ENCODE peak calls at places on chromosomes 16 and 17, in five cellular contexts. U, F, W, P and Q are unnamed samples.

GRCh38 chr17:2947996-2948550 is 115.3 kb downstream of the OR1D5 start:
- DNase-seq in U (peak), F (no peak), W (no peak), P (no peak), Q (no peak)

GRCh38 chr17:50219345-50219744 is 17.9 kb upstream of the COL1A1 start:
- DNase-seq in U (no peak), F (peak), W (no peak), P (no peak), Q (peak)

GRCh38 chr17:15886804-15887203 is 58.1 kb upstream of the ADORA2B start:
- DNase-seq in U (no peak), F (no peak), W (no peak), P (no peak), Q (no peak)

GRCh38 chr17:17170346-17170976 is 35.7 kb downstream of the PLD6 start:
- DNase-seq in U (no peak), F (no peak), W (no peak), P (no peak), Q (no peak)

GRCh38 chr17:13728751-13729150 is 127.0 kb upstream of the HS3ST3A1 start:
- DNase-seq in U (no peak), F (no peak), W (no peak), P (no peak), Q (no peak)

GRCh38 chr16:10156111-10156510 is 26.1 kb downstream of the GRIN2A start:
- DNase-seq in U (no peak), F (no peak), W (no peak), P (no peak), Q (no peak)

GRCh38 chr16:66372078-66372897 is 5.8 kb downstream of the CDH5 start:
- DNase-seq in U (no peak), F (no peak), W (no peak), P (no peak), Q (no peak)

GRCh38 chr16:49491736-49492089 is 118.1 kb downstream of the C16orf78 start:
- DNase-seq in U (peak), F (no peak), W (peak), P (peak), Q (no peak)

GRCh38 chr16:67013823-67014640 is 14.9 kb upstream of the CBFB start:
- DNase-seq in U (peak), F (peak), W (peak), P (peak), Q (peak)

GRCh38 chr17:57257911-57258885 is 1.9 kb downstream of the MSI2 start:
- DNase-seq in U (no peak), F (no peak), W (no peak), P (no peak), Q (no peak)

GRCh38 chr17:80773243-80773991 is 218.2 kb upstream of the CHMP6 start:
- DNase-seq in U (peak), F (no peak), W (peak), P (peak), Q (no peak)

GRCh38 chr16:82633964-82634600 is 7.3 kb downstream of the CDH13 start:
- DNase-seq in U (no peak), F (no peak), W (peak), P (no peak), Q (no peak)

GRCh38 chr17:5785867-5786509 is 201.7 kb upstream of the NLRP1 start:
- DNase-seq in U (no peak), F (no peak), W (no peak), P (no peak), Q (no peak)

GRCh38 chr17:39114744-39115534 is 36.5 kb downstream of the PLXDC1 start:
- DNase-seq in U (no peak), F (peak), W (peak), P (no peak), Q (no peak)

GRCh38 chr17:39147221-39148185 is 3.9 kb downstream of the PLXDC1 start:
- DNase-seq in U (no peak), F (no peak), W (no peak), P (peak), Q (no peak)

GRCh38 chr16:52785653-52786052 is 238.7 kb upstream of the TOX3 start:
- DNase-seq in U (no peak), F (no peak), W (no peak), P (no peak), Q (no peak)

GRCh38 chr16:69311533-69312388 is 611 bp downstream of the VPS4A start:
- DNase-seq in U (peak), F (peak), W (peak), P (no peak), Q (peak)

GRCh38 chr17:57889892-57890856 is 40.3 kb upstream of the MRPS23 start:
- DNase-seq in U (no peak), F (no peak), W (peak), P (peak), Q (peak)

GRCh38 chr17:37191219-37191618 is 184.6 kb upstream of the C17orf78 start:
- DNase-seq in U (no peak), F (no peak), W (no peak), P (no peak), Q (no peak)

GRCh38 chr16:70665806-70666735 is 19.7 kb downstream of the IL34 start:
- DNase-seq in U (no peak), F (no peak), W (no peak), P (no peak), Q (no peak)

GRCh38 chr17:54944796-54945195 is 23.7 kb downstream of the COX11 start:
- DNase-seq in U (no peak), F (no peak), W (no peak), P (no peak), Q (no peak)

GRCh38 chr16:79758615-79759346 is 158.2 kb upstream of the MAF start:
- DNase-seq in U (no peak), F (peak), W (no peak), P (no peak), Q (no peak)

GRCh38 chr16:58907297-58907696 is 173.2 kb upstream of the GOT2 start:
- DNase-seq in U (no peak), F (no peak), W (no peak), P (no peak), Q (no peak)

GRCh38 chr16:369866-370436 is 387 bp downstream of the MRPL28 start:
- DNase-seq in U (no peak), F (peak), W (no peak), P (no peak), Q (no peak)

GRCh38 chr16:14193316-14193871 is 122.3 kb downstream of the MRTFB start:
- DNase-seq in U (no peak), F (no peak), W (no peak), P (no peak), Q (no peak)

GRCh38 chr16:31108035-31108793 is at the start of gene BCKDK:
- DNase-seq in U (peak), F (peak), W (peak), P (peak), Q (peak)

GRCh38 chr17:40157972-40158371 is 17.6 kb downstream of the CASC3 start:
- DNase-seq in U (no peak), F (no peak), W (no peak), P (no peak), Q (no peak)

GRCh38 chr16:66164581-66164980 is 201.9 kb upstream of the CDH5 start:
- DNase-seq in U (no peak), F (no peak), W (no peak), P (no peak), Q (no peak)

GRCh38 chr16:1454561-1454960 is 10.2 kb upstream of the CCDC154 start:
- DNase-seq in U (no peak), F (no peak), W (no peak), P (no peak), Q (no peak)

GRCh38 chr16:48444574-48444973 is 59.4 kb upstream of the SIAH1 start:
- DNase-seq in U (no peak), F (no peak), W (peak), P (peak), Q (peak)

GRCh38 chr17:61076649-61077048 is 323.0 kb upstream of the TBX2 start:
- DNase-seq in U (no peak), F (no peak), W (no peak), P (no peak), Q (no peak)

GRCh38 chr16:81625544-81626152 is 153.4 kb upstream of the PLCG2 start:
- DNase-seq in U (no peak), F (no peak), W (peak), P (peak), Q (peak)

GRCh38 chr17:40070895-40071719 is 8.3 kb downstream of the THRA start:
- DNase-seq in U (peak), F (peak), W (peak), P (peak), Q (peak)

GRCh38 chr16:52184336-52184735 is 362.6 kb downstream of the TOX3 start:
- DNase-seq in U (no peak), F (no peak), W (no peak), P (no peak), Q (no peak)

GRCh38 chr16:30122621-30123160 is 329 bp downstream of the MAPK3 start:
- DNase-seq in U (no peak), F (peak), W (peak), P (no peak), Q (no peak)

GRCh38 chr16:4097826-4098240 is 18.4 kb downstream of the ADCY9 start:
- DNase-seq in U (no peak), F (peak), W (no peak), P (no peak), Q (no peak)

GRCh38 chr16:57264381-57264780 is 19.3 kb downstream of the ARL2BP start:
- DNase-seq in U (no peak), F (no peak), W (no peak), P (no peak), Q (no peak)

GRCh38 chr16:68233835-68234187 is 2.1 kb downstream of the ESRP2 start:
- DNase-seq in U (no peak), F (no peak), W (no peak), P (no peak), Q (no peak)

GRCh38 chr16:68236804-68237242 is 896 bp upstream of the ESRP2 start:
- DNase-seq in U (no peak), F (no peak), W (no peak), P (no peak), Q (peak)

GRCh38 chr16:68235882-68236803 is at the start of gene ESRP2:
- DNase-seq in U (peak), F (peak), W (peak), P (no peak), Q (peak)

GRCh38 chr16:68234188-68235104 is 1.5 kb downstream of the ESRP2 start:
- DNase-seq in U (peak), F (peak), W (no peak), P (no peak), Q (peak)

DNA sequence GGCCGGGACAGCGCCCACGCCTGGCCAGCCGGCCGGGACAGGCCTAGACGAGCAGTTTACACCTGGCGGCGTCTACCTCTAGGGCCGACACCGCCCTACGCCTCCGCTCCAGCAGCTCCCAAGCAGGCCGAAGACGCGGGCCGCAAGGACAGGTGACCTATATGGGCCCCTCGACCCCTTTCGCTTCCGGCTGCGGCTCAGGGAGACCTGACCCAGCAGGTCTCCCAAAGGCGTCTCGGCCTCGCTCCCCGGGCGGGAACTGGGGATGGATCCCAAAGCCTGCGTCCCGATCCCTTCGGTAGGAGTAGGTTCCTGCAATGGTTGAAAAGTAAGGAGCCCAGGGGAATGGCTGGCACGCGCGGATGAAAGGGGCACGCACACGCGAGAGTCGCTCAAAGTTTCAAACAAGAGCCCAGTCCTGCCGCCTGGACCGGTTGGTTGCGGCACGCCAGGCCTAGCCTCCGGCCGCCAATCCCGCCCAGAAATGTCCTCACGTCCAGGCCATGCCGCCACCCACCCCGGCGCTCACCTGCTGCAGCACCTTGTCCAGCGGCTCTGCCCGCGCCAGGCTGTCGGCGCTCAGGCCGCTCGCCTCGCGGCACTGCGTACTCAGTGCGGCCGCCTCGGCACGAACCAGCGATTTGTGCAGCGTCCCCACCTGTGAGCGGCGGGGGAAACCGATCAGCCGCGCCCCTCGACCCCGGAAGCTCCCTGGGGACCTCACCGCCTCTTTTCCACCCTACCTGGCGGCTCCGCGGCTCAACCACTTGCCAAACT is 634 bp downstream of the ESRP2 start:
- DNase-seq in U (peak), F (peak), W (peak), P (no peak), Q (peak)
- TF ChIP-seq CTCF in U (peak), F (peak), W (no peak), P (no peak), Q (no peak)

DNA sequence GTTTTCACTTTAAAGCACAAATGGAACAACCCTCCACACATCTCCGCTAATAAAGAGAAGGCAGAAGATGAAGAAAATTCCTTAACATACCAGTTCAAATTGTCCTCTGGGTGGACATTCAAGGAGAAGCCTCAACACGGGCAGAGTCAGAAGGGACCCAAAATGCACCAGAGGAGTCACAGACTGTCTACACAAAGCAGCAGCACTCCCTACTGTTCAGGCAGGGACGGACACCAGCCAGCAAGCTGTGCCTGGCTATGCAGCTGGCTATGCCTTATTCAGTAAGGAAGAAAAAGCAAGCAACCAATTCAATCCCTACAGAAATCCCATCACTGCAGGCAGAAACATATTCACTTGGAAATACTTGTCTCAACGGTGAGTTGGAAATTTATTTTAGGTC is 8.1 kb downstream of the DNAJC7 start:
- DNase-seq in U (peak), F (no peak), W (no peak), P (no peak), Q (no peak)
- TF ChIP-seq CTCF in U (peak), F (no peak), W (peak), P (no peak), Q (no peak)

GRCh38 chr16:6021544-6021943 is 923.9 kb upstream of the EEF2KMT start:
- DNase-seq in U (no peak), F (no peak), W (no peak), P (no peak), Q (no peak)

GRCh38 chr16:6016530-6017184 is 919.1 kb upstream of the EEF2KMT start:
- DNase-seq in U (peak), F (peak), W (no peak), P (no peak), Q (peak)

GRCh38 chr16:6018848-6019489 is 921.4 kb upstream of the EEF2KMT start:
- DNase-seq in U (peak), F (peak), W (no peak), P (no peak), Q (no peak)

GRCh38 chr16:6020162-6020980 is 922.8 kb upstream of the EEF2KMT start:
- DNase-seq in U (peak), F (no peak), W (no peak), P (no peak), Q (no peak)

DNA sequence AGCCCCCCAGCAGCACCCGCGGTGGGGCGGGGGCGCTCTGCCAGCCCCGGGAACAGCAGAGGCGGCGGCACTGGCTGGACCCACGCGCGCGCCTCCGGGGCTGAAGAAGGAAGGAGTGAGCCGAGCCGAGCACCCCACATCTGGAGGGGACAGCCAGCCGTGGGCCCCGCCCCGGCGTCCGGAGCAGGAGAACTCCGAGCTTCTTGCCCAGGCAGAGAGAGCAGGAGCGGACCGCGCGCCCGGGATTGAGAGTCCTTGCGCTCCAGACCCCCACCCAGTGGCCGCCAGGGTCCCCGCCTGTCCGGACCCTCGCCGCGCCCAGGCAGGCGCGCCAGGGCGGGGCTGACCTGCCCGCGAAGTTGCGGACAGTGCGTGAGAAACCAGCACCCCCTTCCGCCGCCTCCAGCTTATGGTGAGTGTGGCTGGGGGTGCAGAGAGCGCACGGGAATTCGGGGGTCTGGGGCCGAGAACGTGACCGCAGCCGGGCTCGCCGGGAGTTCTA is 921.9 kb upstream of the EEF2KMT start:
- DNase-seq in U (peak), F (no peak), W (no peak), P (no peak), Q (no peak)
- TF ChIP-seq CTCF in U (peak), F (no peak), W (no peak), P (no peak), Q (no peak)

DNA sequence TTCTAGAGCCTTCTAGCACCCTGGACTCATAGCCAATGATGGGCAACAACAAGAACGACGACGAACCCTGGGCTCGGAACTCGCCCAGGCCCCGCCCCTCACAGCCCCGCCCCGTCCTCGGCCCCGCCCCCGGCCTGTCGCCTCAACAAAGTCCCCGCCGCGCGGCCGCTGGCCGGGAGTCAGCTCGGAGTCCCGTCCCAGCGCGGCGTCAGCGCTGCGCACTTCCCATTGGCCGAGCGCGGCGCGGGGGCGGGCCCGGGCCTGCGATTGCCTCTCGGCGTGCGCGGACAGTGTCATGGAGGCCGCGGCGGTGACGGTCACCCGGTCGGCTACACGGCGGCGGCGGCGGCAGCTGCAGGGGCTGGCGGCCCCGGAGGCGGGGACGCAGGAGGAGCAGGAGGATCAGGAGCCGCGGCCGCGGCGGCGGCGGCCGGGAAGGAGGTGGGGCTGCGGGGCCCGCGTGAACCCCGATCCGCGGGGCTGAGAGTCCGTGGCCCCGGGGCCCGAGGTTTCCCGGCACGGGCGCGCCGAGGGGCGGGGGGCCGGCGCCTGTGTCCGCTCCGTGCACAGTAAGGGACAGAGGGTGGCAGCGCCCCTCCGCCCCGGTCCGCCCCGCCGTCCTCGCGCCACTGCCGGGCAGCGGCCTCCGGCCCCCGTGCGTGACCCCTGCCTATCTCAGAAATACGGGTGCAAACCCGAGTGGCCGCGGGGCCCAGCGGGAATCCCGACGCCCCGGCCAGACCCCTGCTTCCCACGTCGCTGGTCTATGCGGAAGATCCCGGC is at the start of gene ENGASE:
- DNase-seq in U (peak), F (peak), W (peak), P (peak), Q (peak)
- TF ChIP-seq CTCF in U (no peak), F (no peak), W (no peak), P (no peak), Q (no peak)

GRCh38 chr17:6894206-6894528 is 62.6 kb upstream of the TEKT1 start:
- DNase-seq in U (peak), F (no peak), W (no peak), P (no peak), Q (peak)
- TF ChIP-seq CTCF in U (peak), F (peak), W (peak), P (peak), Q (peak)

DNA sequence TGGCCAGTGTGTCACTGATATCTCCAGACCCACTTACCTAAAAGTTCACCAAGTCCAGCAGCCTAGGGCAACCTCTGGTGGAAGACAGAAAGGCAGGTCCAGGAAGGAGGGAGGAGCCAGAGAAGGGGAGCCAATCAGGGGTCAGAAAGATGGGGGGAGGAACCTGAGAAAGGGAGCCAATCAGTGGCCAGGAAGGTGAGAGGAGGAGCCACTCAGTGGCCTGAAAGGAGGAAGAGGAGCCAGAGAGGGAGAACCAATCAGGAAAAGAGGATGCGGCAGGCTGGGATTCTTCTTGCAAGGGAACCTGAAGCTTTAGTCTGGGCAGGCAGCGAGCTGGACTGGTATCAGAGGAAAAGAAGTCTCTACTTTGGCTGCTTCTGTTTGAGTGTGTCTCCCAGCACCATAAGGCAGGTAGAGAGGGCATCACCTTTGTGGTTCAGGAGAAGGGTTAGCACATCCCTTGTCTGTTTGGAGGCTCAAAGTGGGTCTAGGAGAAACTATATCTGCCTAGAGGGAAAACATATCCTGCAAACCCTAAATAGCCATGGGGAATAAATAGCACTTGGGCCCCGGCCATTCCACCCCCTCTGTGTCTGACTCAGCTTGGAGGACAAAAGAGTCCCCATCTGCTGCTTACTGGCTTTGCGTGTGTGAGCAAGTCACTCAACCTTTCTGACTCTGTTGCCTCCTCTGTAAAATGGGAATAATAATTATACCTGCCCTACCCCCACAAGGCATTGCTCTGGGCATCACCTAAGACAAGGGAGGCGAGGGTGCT is 43.4 kb upstream of the CRHR1 start:
- DNase-seq in U (peak), F (peak), W (peak), P (peak), Q (peak)
- TF ChIP-seq CTCF in U (no peak), F (no peak), W (no peak), P (no peak), Q (no peak)